ENCODE peak calls at places on chromosomes 16 and 17, in four cellular contexts. X is naive thymus-derived CD4-positive, alpha-beta T cell; G is testis; I is CD4-positive, alpha-beta memory T cell. A is an unnamed sample.

GRCh38 chr16:87897563-87898505 is 28.5 kb upstream of the SLC7A5 start:
- DNase-seq in I (no peak), X (peak; percentile 23), G (no peak), A (no peak)

GRCh38 chr17:78706271-78706915 is 75.7 kb downstream of the CYTH1 start:
- DNase-seq in G (no peak), I (no peak), X (no peak), A (no peak)

GRCh38 chr16:2968738-2969544 is at the start of gene PAQR4:
- DNase-seq in I (peak; percentile 76), G (peak; percentile 88), X (peak; percentile 74), A (peak; percentile 88)

GRCh38 chr17:14525551-14526455 is 224.9 kb downstream of the HS3ST3B1 start:
- DNase-seq in X (no peak), G (no peak), I (peak; percentile 0), A (no peak)

GRCh38 chr17:67448449-67448848 is 71.4 kb downstream of the PITPNC1 start:
- DNase-seq in G (no peak), X (no peak), I (no peak), A (no peak)

GRCh38 chr17:70091681-70092080 is 16.7 kb downstream of the KCNJ16 start:
- DNase-seq in G (no peak), I (no peak), X (no peak), A (peak; percentile 39)

GRCh38 chr17:8359769-8360168 is 16.7 kb downstream of the KRABD2 start:
- DNase-seq in X (no peak), I (no peak), G (no peak), A (peak; percentile 95)

GRCh38 chr17:80474231-80474932 is 2.0 kb downstream of the NPTX1 start:
- DNase-seq in G (no peak), X (no peak), I (no peak), A (peak; percentile 27)

GRCh38 chr16:85273293-85273692 is 161.0 kb upstream of the CIBAR2 start:
- DNase-seq in I (no peak), G (no peak), X (no peak), A (no peak)

GRCh38 chr17:3026856-3027751 is 36.3 kb downstream of the OR1D5 start:
- DNase-seq in X (no peak), I (no peak), G (no peak), A (no peak)

GRCh38 chr17:65022751-65023421 is 33.7 kb downstream of the GNA13 start:
- DNase-seq in I (no peak), G (no peak), X (no peak), A (peak; percentile 40)

GRCh38 chr17:34299017-34299416 is 13.5 kb downstream of the CCL11 start:
- DNase-seq in G (no peak), I (no peak), X (no peak), A (no peak)

GRCh38 chr16:12203780-12204351 is 227.3 kb downstream of the SNX29 start:
- DNase-seq in X (no peak), I (no peak), G (peak; percentile 29), A (no peak)

GRCh38 chr17:75191584-75191983 is 8.8 kb upstream of the SUMO2 start:
- DNase-seq in I (no peak), G (no peak), X (no peak), A (no peak)

GRCh38 chr17:42683407-42684031 is 1.2 kb downstream of the CNTNAP1 start:
- DNase-seq in G (no peak), X (no peak), I (no peak), A (peak; percentile 32)

GRCh38 chr17:63365366-63366237 is 80.5 kb downstream of the CYB561 start:
- DNase-seq in X (no peak), I (no peak), G (no peak), A (no peak)

GRCh38 chr17:58120195-58120822 is 27.9 kb upstream of the OR4D1 start:
- DNase-seq in X (peak; percentile 68), G (peak; percentile 77), I (peak; percentile 59), A (peak; percentile 59)

DNA sequence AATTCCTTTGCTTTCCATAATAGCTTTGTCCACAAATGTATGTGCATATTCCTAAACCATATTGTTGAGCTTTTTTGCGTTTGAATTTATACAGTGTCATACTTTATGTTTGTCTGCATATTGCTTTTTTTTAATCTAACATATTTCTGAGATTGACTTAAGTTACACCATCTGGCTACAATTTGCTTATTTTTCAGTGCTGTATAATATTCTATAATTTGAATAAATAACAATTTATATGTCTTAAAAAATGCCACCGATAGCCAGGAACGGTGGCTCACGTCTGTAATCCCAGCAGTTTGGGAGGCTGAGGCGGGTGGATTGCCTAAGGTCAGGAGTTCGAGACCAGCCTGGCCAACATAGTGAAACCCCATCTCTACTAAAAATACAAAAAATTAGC is 1.5 kb upstream of the PIMREG start:
- DNase-seq in G (no peak), I (no peak), X (no peak), A (no peak)
- H3K27ac ChIP-seq in G (no peak overlapping the region), I (no peak overlapping the region), X (no peak overlapping the region), A (no peak overlapping the region)

GRCh38 chr17:31586946-31587345 is 195.5 kb downstream of the RAB11FIP4 start:
- DNase-seq in I (no peak), X (no peak), G (no peak), A (no peak)

GRCh38 chr17:31588512-31588911 is 197.0 kb downstream of the RAB11FIP4 start:
- DNase-seq in G (no peak), X (no peak), I (no peak), A (no peak)

GRCh38 chr17:31587462-31587861 is 196.0 kb downstream of the RAB11FIP4 start:
- DNase-seq in I (no peak), X (no peak), G (no peak), A (no peak)

GRCh38 chr17:31585280-31585630 is 193.8 kb downstream of the RAB11FIP4 start:
- DNase-seq in I (no peak), G (no peak), X (no peak), A (no peak)

DNA sequence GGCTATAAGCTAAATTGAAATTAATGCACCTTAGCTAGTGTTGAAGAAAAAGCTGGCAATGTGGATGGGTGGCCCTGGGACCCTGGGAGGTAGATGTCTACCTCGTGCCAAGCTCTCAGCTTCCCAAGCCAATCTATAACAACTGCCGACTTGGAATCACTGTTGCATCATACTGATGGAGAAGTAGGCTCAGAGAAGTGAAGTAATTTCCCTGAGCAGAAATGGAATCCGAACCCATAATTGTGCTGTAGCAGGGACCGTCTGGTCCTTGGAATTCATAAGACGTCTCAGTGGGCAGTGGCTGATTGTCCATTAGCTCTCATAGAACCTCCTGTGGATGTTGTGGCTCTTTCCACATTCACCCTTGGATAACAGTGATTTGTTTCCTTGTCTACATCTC is 196.6 kb downstream of the RAB11FIP4 start:
- DNase-seq in G (no peak), X (no peak), I (no peak), A (no peak)
- H3K4me3 ChIP-seq in G (no peak overlapping the region), X (no peak overlapping the region), I (no peak overlapping the region), A (no peak overlapping the region)

GRCh38 chr16:15967223-15967546 is 17.8 kb downstream of the ABCC1 start:
- DNase-seq in X (no peak), I (no peak), G (no peak), A (no peak)
- H3K27ac ChIP-seq in X (no peak overlapping the region), I (no peak overlapping the region), G (no peak overlapping the region), A (no peak overlapping the region)

GRCh38 chr16:54928016-54928356 is 2.7 kb upstream of the IRX5 start:
- DNase-seq in X (no peak), G (no peak), I (peak; percentile 28), A (peak; percentile 42)

GRCh38 chr16:54926166-54926838 is 4.4 kb upstream of the IRX5 start:
- DNase-seq in X (no peak), I (no peak), G (no peak), A (no peak)

GRCh38 chr16:54929090-54930033 is 1.3 kb upstream of the IRX5 start:
- DNase-seq in X (peak; percentile 96), I (peak; percentile 96), G (peak; percentile 100), A (peak; percentile 98)

GRCh38 chr16:54928421-54929089 is 2.1 kb upstream of the IRX5 start:
- DNase-seq in I (peak; percentile 41), G (peak; percentile 62), X (peak; percentile 31), A (peak; percentile 24)

GRCh38 chr16:54927125-54928015 is 3.3 kb upstream of the IRX5 start:
- DNase-seq in G (no peak), I (no peak), X (no peak), A (no peak)
- H3K4me3 ChIP-seq in G (peak overlapping the region; percentile 56), I (no peak overlapping the region), X (peak overlapping the region; percentile 3), A (peak overlapping the region; percentile 11)

DNA sequence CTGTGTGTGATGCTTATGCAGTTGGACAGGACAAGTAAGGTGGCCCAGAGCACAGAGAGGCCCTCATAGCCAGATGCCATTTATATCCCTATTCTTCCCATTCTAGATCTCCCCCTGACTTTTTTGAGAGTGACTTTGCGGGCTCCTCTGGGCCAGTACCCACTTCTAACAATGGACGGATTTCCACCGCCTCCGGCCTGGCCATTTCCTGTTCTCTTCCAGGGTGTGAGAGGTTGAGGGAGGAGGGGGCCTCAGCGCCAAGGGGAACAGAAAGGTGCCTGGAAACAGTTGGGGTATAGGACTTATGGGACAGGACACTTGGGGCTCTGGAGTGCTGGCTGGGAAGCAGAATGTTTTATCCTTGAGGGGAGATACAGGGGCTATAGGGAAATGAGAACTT is 3.4 kb downstream of the TAOK2 start:
- DNase-seq in X (no peak), G (no peak), I (no peak), A (peak; percentile 77)
- H3K27ac ChIP-seq in X (no peak overlapping the region), G (no peak overlapping the region), I (no peak overlapping the region), A (peak overlapping the region; percentile 81)

A was measured in endothelial cell of umbilical vein.